ENCODE peak calls at places on chromosomes 16 and 17, in ten cellular contexts. One of them, this sample, is unnamed.

GRCh38 chr17:75476274-75476673 is 19.8 kb downstream of the TMEM94 start:
- DNase-seq in GM06990: no peak
- DNase-seq in fibroblast of mammary gland: peak; percentile 26
- DNase-seq in kidney: peak; percentile 80
- DNase-seq in OCI-LY7: no peak
- DNase-seq in neural progenitor cell: no peak
- DNase-seq in suprapubic skin: no peak
- DNase-seq in mucosa of descending colon: no peak
- DNase-seq in ovary: peak; percentile 60
- DNase-seq in astrocyte: peak; percentile 29
- DNase-seq in this sample: no peak

GRCh38 chr17:56309897-56310296 is 156.6 kb downstream of the ANKFN1 start:
- DNase-seq in GM06990: no peak
- DNase-seq in fibroblast of mammary gland: peak; percentile 92
- DNase-seq in kidney: no peak
- DNase-seq in OCI-LY7: no peak
- DNase-seq in neural progenitor cell: no peak
- DNase-seq in suprapubic skin: no peak
- DNase-seq in mucosa of descending colon: no peak
- DNase-seq in ovary: no peak
- DNase-seq in astrocyte: peak; percentile 70
- DNase-seq in this sample: no peak

GRCh38 chr17:63819131-63819530 is 8.1 kb upstream of the PSMC5 start:
- DNase-seq in GM06990: no peak
- DNase-seq in fibroblast of mammary gland: no peak
- DNase-seq in kidney: no peak
- DNase-seq in OCI-LY7: no peak
- DNase-seq in neural progenitor cell: no peak
- DNase-seq in suprapubic skin: no peak
- DNase-seq in mucosa of descending colon: no peak
- DNase-seq in ovary: no peak
- DNase-seq in astrocyte: no peak
- DNase-seq in this sample: no peak

GRCh38 chr17:32355649-32356377 is 5.9 kb downstream of the ZNF207 start:
- DNase-seq in GM06990: no peak
- DNase-seq in fibroblast of mammary gland: peak; percentile 35
- DNase-seq in kidney: no peak
- DNase-seq in OCI-LY7: no peak
- DNase-seq in neural progenitor cell: no peak
- DNase-seq in suprapubic skin: no peak
- DNase-seq in mucosa of descending colon: no peak
- DNase-seq in ovary: no peak
- DNase-seq in astrocyte: no peak
- DNase-seq in this sample: no peak

GRCh38 chr16:26139884-26140283 is 448.1 kb downstream of the HS3ST4 start:
- DNase-seq in GM06990: no peak
- DNase-seq in fibroblast of mammary gland: no peak
- DNase-seq in kidney: no peak
- DNase-seq in OCI-LY7: no peak
- DNase-seq in neural progenitor cell: no peak
- DNase-seq in suprapubic skin: no peak
- DNase-seq in mucosa of descending colon: no peak
- DNase-seq in ovary: no peak
- DNase-seq in astrocyte: no peak
- DNase-seq in this sample: no peak

GRCh38 chr17:81163051-81163695 is 2.1 kb upstream of the PVALEF start:
- DNase-seq in GM06990: no peak
- DNase-seq in fibroblast of mammary gland: no peak
- DNase-seq in kidney: no peak
- DNase-seq in OCI-LY7: no peak
- DNase-seq in neural progenitor cell: no peak
- DNase-seq in suprapubic skin: no peak
- DNase-seq in mucosa of descending colon: no peak
- DNase-seq in ovary: no peak
- DNase-seq in astrocyte: no peak
- DNase-seq in this sample: no peak

GRCh38 chr17:64410750-64411490 is 20.3 kb upstream of the PECAM1 start:
- DNase-seq in GM06990: no peak
- DNase-seq in fibroblast of mammary gland: no peak
- DNase-seq in kidney: no peak
- DNase-seq in OCI-LY7: no peak
- DNase-seq in neural progenitor cell: peak; percentile 15
- DNase-seq in suprapubic skin: no peak
- DNase-seq in mucosa of descending colon: no peak
- DNase-seq in ovary: no peak
- DNase-seq in astrocyte: no peak
- DNase-seq in this sample: no peak

GRCh38 chr17:44901323-44901965 is 2.2 kb upstream of the EFTUD2 start:
- DNase-seq in GM06990: no peak
- DNase-seq in fibroblast of mammary gland: peak; percentile 80
- DNase-seq in kidney: no peak
- DNase-seq in OCI-LY7: no peak
- DNase-seq in neural progenitor cell: no peak
- DNase-seq in suprapubic skin: no peak
- DNase-seq in mucosa of descending colon: no peak
- DNase-seq in ovary: no peak
- DNase-seq in astrocyte: peak; percentile 64
- DNase-seq in this sample: no peak

GRCh38 chr17:78839762-78840529 is 668 bp downstream of the USP36 start:
- DNase-seq in GM06990: peak; percentile 70
- DNase-seq in fibroblast of mammary gland: peak; percentile 68
- DNase-seq in kidney: peak; percentile 89
- DNase-seq in OCI-LY7: peak; percentile 52
- DNase-seq in neural progenitor cell: peak; percentile 52
- DNase-seq in suprapubic skin: peak; percentile 83
- DNase-seq in mucosa of descending colon: peak; percentile 80
- DNase-seq in ovary: peak; percentile 50
- DNase-seq in astrocyte: peak; percentile 55
- DNase-seq in this sample: peak; percentile 34

GRCh38 chr16:78195868-78196267 is 96.4 kb downstream of the WWOX start:
- DNase-seq in GM06990: no peak
- DNase-seq in fibroblast of mammary gland: no peak
- DNase-seq in kidney: no peak
- DNase-seq in OCI-LY7: peak; percentile 10
- DNase-seq in neural progenitor cell: no peak
- DNase-seq in suprapubic skin: no peak
- DNase-seq in mucosa of descending colon: no peak
- DNase-seq in ovary: no peak
- DNase-seq in astrocyte: no peak
- DNase-seq in this sample: no peak

GRCh38 chr17:17944743-17945142 is 27.5 kb downstream of the TOM1L2 start:
- DNase-seq in GM06990: no peak
- DNase-seq in fibroblast of mammary gland: no peak
- DNase-seq in kidney: no peak
- DNase-seq in OCI-LY7: no peak
- DNase-seq in neural progenitor cell: peak; percentile 37
- DNase-seq in suprapubic skin: no peak
- DNase-seq in mucosa of descending colon: no peak
- DNase-seq in ovary: no peak
- DNase-seq in astrocyte: no peak
- DNase-seq in this sample: no peak

GRCh38 chr17:77054926-77055325 is 85.8 kb upstream of the SEC14L1 start:
- DNase-seq in GM06990: no peak
- DNase-seq in fibroblast of mammary gland: no peak
- DNase-seq in kidney: no peak
- DNase-seq in OCI-LY7: no peak
- DNase-seq in neural progenitor cell: peak; percentile 16
- DNase-seq in suprapubic skin: no peak
- DNase-seq in mucosa of descending colon: no peak
- DNase-seq in ovary: no peak
- DNase-seq in astrocyte: no peak
- DNase-seq in this sample: no peak

GRCh38 chr17:50451943-50452626 is 16.6 kb downstream of the CHAD start:
- DNase-seq in GM06990: no peak
- DNase-seq in fibroblast of mammary gland: no peak
- DNase-seq in kidney: no peak
- DNase-seq in OCI-LY7: no peak
- DNase-seq in neural progenitor cell: no peak
- DNase-seq in suprapubic skin: no peak
- DNase-seq in mucosa of descending colon: no peak
- DNase-seq in ovary: no peak
- DNase-seq in astrocyte: no peak
- DNase-seq in this sample: no peak

GRCh38 chr16:2586901-2587480 is 49.2 kb downstream of the PDPK1 start:
- DNase-seq in GM06990: no peak
- DNase-seq in fibroblast of mammary gland: no peak
- DNase-seq in kidney: peak; percentile 41
- DNase-seq in OCI-LY7: no peak
- DNase-seq in neural progenitor cell: no peak
- DNase-seq in suprapubic skin: no peak
- DNase-seq in mucosa of descending colon: no peak
- DNase-seq in ovary: no peak
- DNase-seq in astrocyte: no peak
- DNase-seq in this sample: no peak

GRCh38 chr16:19898924-19899604 is 14.4 kb upstream of the GPRC5B start:
- DNase-seq in GM06990: peak; percentile 18
- DNase-seq in fibroblast of mammary gland: peak; percentile 63
- DNase-seq in kidney: peak; percentile 38
- DNase-seq in OCI-LY7: peak; percentile 45
- DNase-seq in neural progenitor cell: peak; percentile 72
- DNase-seq in suprapubic skin: no peak
- DNase-seq in mucosa of descending colon: no peak
- DNase-seq in ovary: no peak
- DNase-seq in astrocyte: no peak
- DNase-seq in this sample: peak; percentile 53

GRCh38 chr17:50258647-50259483 is 15.4 kb upstream of the TMEM92 start:
- DNase-seq in GM06990: no peak
- DNase-seq in fibroblast of mammary gland: peak; percentile 70
- DNase-seq in kidney: peak; percentile 49
- DNase-seq in OCI-LY7: no peak
- DNase-seq in neural progenitor cell: no peak
- DNase-seq in suprapubic skin: peak; percentile 80
- DNase-seq in mucosa of descending colon: no peak
- DNase-seq in ovary: no peak
- DNase-seq in astrocyte: peak; percentile 57
- DNase-seq in this sample: peak; percentile 36

GRCh38 chr17:34623856-34624766 is 44.7 kb downstream of the TMEM132E start:
- DNase-seq in GM06990: no peak
- DNase-seq in fibroblast of mammary gland: no peak
- DNase-seq in kidney: no peak
- DNase-seq in OCI-LY7: no peak
- DNase-seq in neural progenitor cell: no peak
- DNase-seq in suprapubic skin: no peak
- DNase-seq in mucosa of descending colon: no peak
- DNase-seq in ovary: no peak
- DNase-seq in astrocyte: no peak
- DNase-seq in this sample: no peak

GRCh38 chr16:85360323-85361277 is 248.3 kb upstream of the CIBAR2 start:
- DNase-seq in GM06990: peak; percentile 28
- DNase-seq in fibroblast of mammary gland: no peak
- DNase-seq in kidney: no peak
- DNase-seq in OCI-LY7: peak; percentile 68
- DNase-seq in neural progenitor cell: no peak
- DNase-seq in suprapubic skin: no peak
- DNase-seq in mucosa of descending colon: peak; percentile 86
- DNase-seq in ovary: no peak
- DNase-seq in astrocyte: no peak
- DNase-seq in this sample: no peak
- H3K4me3 ChIP-seq in GM06990: no peak overlapping the region
- H3K4me3 ChIP-seq in fibroblast of mammary gland: no peak overlapping the region
- H3K4me3 ChIP-seq in kidney: no peak overlapping the region
- H3K4me3 ChIP-seq in OCI-LY7: no peak overlapping the region
- H3K4me3 ChIP-seq in neural progenitor cell: no peak overlapping the region
- H3K4me3 ChIP-seq in suprapubic skin: no peak overlapping the region
- H3K4me3 ChIP-seq in mucosa of descending colon: no peak overlapping the region
- H3K4me3 ChIP-seq in ovary: no peak overlapping the region
- H3K4me3 ChIP-seq in astrocyte: no peak overlapping the region
- H3K4me3 ChIP-seq in this sample: no peak overlapping the region

DNA sequence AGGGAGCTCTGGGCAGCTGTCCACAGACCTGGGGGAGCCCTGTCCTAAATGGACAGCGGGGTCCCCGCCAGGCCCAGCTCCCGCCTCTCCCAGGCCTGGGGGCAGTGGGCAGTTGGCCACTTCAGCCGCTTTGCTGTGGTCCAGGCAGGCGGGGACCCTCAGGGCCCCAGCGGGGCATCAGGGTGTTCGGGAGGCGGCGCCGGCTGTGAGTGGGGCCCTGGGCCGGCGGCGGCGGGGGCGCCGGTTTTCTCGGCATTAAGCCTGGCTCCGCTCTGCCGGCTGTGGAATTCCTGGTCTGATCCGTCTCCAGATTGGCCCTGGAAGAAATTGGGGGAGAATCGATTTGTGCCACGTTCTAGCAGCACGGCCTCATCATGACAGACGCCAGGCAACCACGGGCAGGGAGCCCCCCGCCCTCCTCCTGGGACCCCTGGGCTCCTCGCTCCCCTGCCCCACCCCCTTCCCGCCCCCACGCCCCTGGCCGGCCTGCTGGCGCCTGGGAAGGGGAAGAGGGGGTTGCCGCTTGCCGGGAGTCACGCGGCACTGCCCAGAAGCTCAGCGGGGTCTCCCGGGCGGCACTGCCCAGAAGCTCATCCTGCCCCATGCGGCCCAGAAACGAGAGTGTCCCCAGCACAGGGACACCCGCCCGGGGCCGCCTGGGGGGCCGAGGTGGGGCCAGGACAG is 28.6 kb upstream of the SSTR5 start:
- DNase-seq in GM06990: no peak
- DNase-seq in fibroblast of mammary gland: no peak
- DNase-seq in kidney: no peak
- DNase-seq in OCI-LY7: no peak
- DNase-seq in neural progenitor cell: no peak
- DNase-seq in suprapubic skin: no peak
- DNase-seq in mucosa of descending colon: no peak
- DNase-seq in ovary: no peak
- DNase-seq in astrocyte: no peak
- DNase-seq in this sample: no peak
- H3K4me3 ChIP-seq in GM06990: no peak overlapping the region
- H3K4me3 ChIP-seq in fibroblast of mammary gland: no peak overlapping the region
- H3K4me3 ChIP-seq in kidney: no peak overlapping the region
- H3K4me3 ChIP-seq in OCI-LY7: no peak overlapping the region
- H3K4me3 ChIP-seq in neural progenitor cell: no peak overlapping the region
- H3K4me3 ChIP-seq in suprapubic skin: no peak overlapping the region
- H3K4me3 ChIP-seq in mucosa of descending colon: no peak overlapping the region
- H3K4me3 ChIP-seq in ovary: no peak overlapping the region
- H3K4me3 ChIP-seq in astrocyte: no peak overlapping the region
- H3K4me3 ChIP-seq in this sample: no peak overlapping the region

GRCh38 chr17:72030067-72030899 is 90.5 kb upstream of the SOX9 start:
- DNase-seq in GM06990: peak; percentile 79
- DNase-seq in fibroblast of mammary gland: peak; percentile 18
- DNase-seq in kidney: no peak
- DNase-seq in OCI-LY7: peak; percentile 77
- DNase-seq in neural progenitor cell: peak; percentile 83
- DNase-seq in suprapubic skin: no peak
- DNase-seq in mucosa of descending colon: peak; percentile 37
- DNase-seq in ovary: no peak
- DNase-seq in astrocyte: peak; percentile 59
- DNase-seq in this sample: no peak
- H3K4me3 ChIP-seq in GM06990: peak overlapping the region; percentile 59
- H3K4me3 ChIP-seq in fibroblast of mammary gland: peak overlapping the region; percentile 39
- H3K4me3 ChIP-seq in kidney: peak overlapping the region; percentile 46
- H3K4me3 ChIP-seq in OCI-LY7: peak overlapping the region; percentile 69
- H3K4me3 ChIP-seq in neural progenitor cell: peak overlapping the region; percentile 33
- H3K4me3 ChIP-seq in suprapubic skin: peak overlapping the region; percentile 56
- H3K4me3 ChIP-seq in mucosa of descending colon: no peak overlapping the region
- H3K4me3 ChIP-seq in ovary: peak overlapping the region; percentile 23
- H3K4me3 ChIP-seq in astrocyte: peak overlapping the region; percentile 70
- H3K4me3 ChIP-seq in this sample: peak overlapping the region; percentile 28

DNA sequence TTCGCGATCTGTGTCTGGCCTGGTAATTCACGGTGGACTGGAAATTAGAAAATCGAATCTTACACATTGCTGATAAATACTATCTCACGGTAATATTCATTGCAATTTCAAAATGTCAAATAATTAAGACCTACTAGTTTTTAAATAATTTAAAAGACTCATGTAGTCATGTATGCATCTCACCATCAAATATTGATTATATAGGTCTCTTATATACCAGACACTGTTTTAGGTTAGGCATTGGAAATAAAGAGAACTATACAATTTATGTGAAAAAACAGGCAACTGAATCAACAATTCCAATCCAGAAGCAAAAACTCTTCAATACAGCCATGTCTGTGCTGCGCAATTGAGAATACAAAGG is 7.5 kb upstream of the PIRT start:
- DNase-seq in GM06990: no peak
- DNase-seq in fibroblast of mammary gland: no peak
- DNase-seq in kidney: no peak
- DNase-seq in OCI-LY7: no peak
- DNase-seq in neural progenitor cell: no peak
- DNase-seq in suprapubic skin: no peak
- DNase-seq in mucosa of descending colon: no peak
- DNase-seq in ovary: no peak
- DNase-seq in astrocyte: no peak
- DNase-seq in this sample: no peak
- H3K4me3 ChIP-seq in GM06990: no peak overlapping the region
- H3K4me3 ChIP-seq in fibroblast of mammary gland: no peak overlapping the region
- H3K4me3 ChIP-seq in kidney: no peak overlapping the region
- H3K4me3 ChIP-seq in OCI-LY7: no peak overlapping the region
- H3K4me3 ChIP-seq in neural progenitor cell: peak overlapping the region; percentile 46
- H3K4me3 ChIP-seq in suprapubic skin: peak overlapping the region; percentile 55
- H3K4me3 ChIP-seq in mucosa of descending colon: no peak overlapping the region
- H3K4me3 ChIP-seq in ovary: no peak overlapping the region
- H3K4me3 ChIP-seq in astrocyte: no peak overlapping the region
- H3K4me3 ChIP-seq in this sample: peak overlapping the region; percentile 39

This sample was measured in tibial artery.